ENCODE peak calls at places on chromosomes 6 and 20, in five cellular contexts. One of them, this sample, is unnamed. For H3K27me3 and H3K4me1, the result is how much of the 10 kb centered on the place peaks cover.

GRCh38 chr6:31969712-31970603 is 2.0 kb downstream of the DXO start:
- DNase-seq in endodermal cell: no peak
- DNase-seq in tibial artery: no peak
- DNase-seq in CD8-positive, alpha-beta T cell: no peak
- DNase-seq in H9: no peak
- DNase-seq in this sample: peak

GRCh38 chr6:105894556-105894955 is 191.6 kb upstream of the PRDM1 start:
- DNase-seq in endodermal cell: no peak
- DNase-seq in tibial artery: no peak
- DNase-seq in CD8-positive, alpha-beta T cell: no peak
- DNase-seq in H9: no peak
- DNase-seq in this sample: no peak

GRCh38 chr20:37172836-37173235 is 6.3 kb upstream of the RPN2 start:
- DNase-seq in endodermal cell: no peak
- DNase-seq in tibial artery: no peak
- DNase-seq in CD8-positive, alpha-beta T cell: no peak
- DNase-seq in H9: no peak
- DNase-seq in this sample: no peak

GRCh38 chr6:8268606-8269005 is 166.3 kb upstream of the EEF1E1 start:
- DNase-seq in endodermal cell: no peak
- DNase-seq in tibial artery: no peak
- DNase-seq in CD8-positive, alpha-beta T cell: no peak
- DNase-seq in H9: no peak
- DNase-seq in this sample: no peak

GRCh38 chr6:10962673-10963072 is 75.8 kb downstream of the SYCP2L start:
- DNase-seq in endodermal cell: no peak
- DNase-seq in tibial artery: no peak
- DNase-seq in CD8-positive, alpha-beta T cell: no peak
- DNase-seq in H9: no peak
- DNase-seq in this sample: no peak

GRCh38 chr6:46026307-46026706 is 10.6 kb upstream of the CLIC5 start:
- DNase-seq in endodermal cell: no peak
- DNase-seq in tibial artery: no peak
- DNase-seq in CD8-positive, alpha-beta T cell: no peak
- DNase-seq in H9: no peak
- DNase-seq in this sample: no peak

GRCh38 chr6:75611011-75611701 is 9.5 kb downstream of the SENP6 start:
- DNase-seq in endodermal cell: no peak
- DNase-seq in tibial artery: no peak
- DNase-seq in CD8-positive, alpha-beta T cell: no peak
- DNase-seq in H9: no peak
- DNase-seq in this sample: no peak

GRCh38 chr6:16511723-16512584 is 249.3 kb downstream of the ATXN1 start:
- DNase-seq in endodermal cell: no peak
- DNase-seq in tibial artery: no peak
- DNase-seq in CD8-positive, alpha-beta T cell: peak
- DNase-seq in H9: no peak
- DNase-seq in this sample: no peak

GRCh38 chr6:89944826-89945407 is 50.6 kb downstream of the GJA10 start:
- DNase-seq in endodermal cell: no peak
- DNase-seq in tibial artery: no peak
- DNase-seq in CD8-positive, alpha-beta T cell: no peak
- DNase-seq in H9: no peak
- DNase-seq in this sample: no peak

GRCh38 chr6:149846321-149846720 is 17.8 kb downstream of the LRP11 start:
- DNase-seq in endodermal cell: peak
- DNase-seq in tibial artery: no peak
- DNase-seq in CD8-positive, alpha-beta T cell: no peak
- DNase-seq in H9: no peak
- DNase-seq in this sample: peak

GRCh38 chr20:37360515-37361115 is 14.7 kb downstream of the SRC start:
- DNase-seq in endodermal cell: peak
- DNase-seq in tibial artery: no peak
- DNase-seq in CD8-positive, alpha-beta T cell: no peak
- DNase-seq in H9: no peak
- DNase-seq in this sample: no peak

GRCh38 chr20:53092772-53093171 is 120.6 kb downstream of the TSHZ2 start:
- DNase-seq in endodermal cell: no peak
- DNase-seq in tibial artery: no peak
- DNase-seq in CD8-positive, alpha-beta T cell: no peak
- DNase-seq in H9: no peak
- DNase-seq in this sample: no peak

GRCh38 chr20:17809714-17810631 is 110.2 kb downstream of the BANF2 start:
- DNase-seq in endodermal cell: no peak
- DNase-seq in tibial artery: peak
- DNase-seq in CD8-positive, alpha-beta T cell: no peak
- DNase-seq in H9: no peak
- DNase-seq in this sample: no peak

GRCh38 chr6:15663057-15663638 is 320 bp upstream of the DTNBP1 start:
- DNase-seq in endodermal cell: no peak
- DNase-seq in tibial artery: no peak
- DNase-seq in CD8-positive, alpha-beta T cell: no peak
- DNase-seq in H9: no peak
- DNase-seq in this sample: no peak

GRCh38 chr6:28884423-28885148 is 39.2 kb downstream of the TRIM27 start:
- DNase-seq in endodermal cell: no peak
- DNase-seq in tibial artery: no peak
- DNase-seq in CD8-positive, alpha-beta T cell: peak
- DNase-seq in H9: no peak
- DNase-seq in this sample: no peak

GRCh38 chr6:83183082-83183828 is 9.8 kb downstream of the PGM3 start:
- DNase-seq in endodermal cell: no peak
- DNase-seq in tibial artery: no peak
- DNase-seq in CD8-positive, alpha-beta T cell: no peak
- DNase-seq in H9: no peak
- DNase-seq in this sample: no peak

GRCh38 chr6:20542927-20543602 is 8.8 kb downstream of the CDKAL1 start:
- DNase-seq in endodermal cell: no peak
- DNase-seq in tibial artery: no peak
- DNase-seq in CD8-positive, alpha-beta T cell: no peak
- DNase-seq in H9: no peak
- DNase-seq in this sample: no peak

GRCh38 chr20:54624701-54625472 is 149.5 kb downstream of the DOK5 start:
- DNase-seq in endodermal cell: peak
- DNase-seq in tibial artery: no peak
- DNase-seq in CD8-positive, alpha-beta T cell: no peak
- DNase-seq in H9: no peak
- DNase-seq in this sample: no peak

GRCh38 chr6:130670142-130670541 is 157.1 kb upstream of the SMLR1 start:
- DNase-seq in endodermal cell: no peak
- DNase-seq in tibial artery: no peak
- DNase-seq in CD8-positive, alpha-beta T cell: no peak
- DNase-seq in H9: no peak
- DNase-seq in this sample: no peak

GRCh38 chr6:6998194-6998569 is 109.6 kb upstream of the RREB1 start:
- DNase-seq in endodermal cell: peak
- DNase-seq in tibial artery: no peak
- DNase-seq in CD8-positive, alpha-beta T cell: no peak
- DNase-seq in H9: no peak
- DNase-seq in this sample: no peak

GRCh38 chr6:121652726-121653623 is 217.5 kb downstream of the GJA1 start:
- DNase-seq in endodermal cell: no peak
- DNase-seq in tibial artery: no peak
- DNase-seq in CD8-positive, alpha-beta T cell: no peak
- DNase-seq in H9: no peak
- DNase-seq in this sample: no peak

GRCh38 chr6:26121141-26122004 is 34.1 kb downstream of the HFE start:
- DNase-seq in endodermal cell: no peak
- DNase-seq in tibial artery: no peak
- DNase-seq in CD8-positive, alpha-beta T cell: no peak
- DNase-seq in H9: no peak
- DNase-seq in this sample: no peak

GRCh38 chr20:35546127-35546526 is 4.2 kb downstream of the ERGIC3 start:
- DNase-seq in endodermal cell: no peak
- DNase-seq in tibial artery: no peak
- DNase-seq in CD8-positive, alpha-beta T cell: no peak
- DNase-seq in H9: no peak
- DNase-seq in this sample: no peak

GRCh38 chr6:56246941-56247653 is at the start of gene COL21A1:
- DNase-seq in endodermal cell: peak
- DNase-seq in tibial artery: peak
- DNase-seq in CD8-positive, alpha-beta T cell: no peak
- DNase-seq in H9: peak
- DNase-seq in this sample: peak

GRCh38 chr20:20360464-20360863 is 7.4 kb upstream of the INSM1 start:
- DNase-seq in endodermal cell: peak
- DNase-seq in tibial artery: no peak
- DNase-seq in CD8-positive, alpha-beta T cell: no peak
- DNase-seq in H9: peak
- DNase-seq in this sample: no peak

GRCh38 chr20:41003143-41003932 is 25.3 kb upstream of the TOP1 start:
- DNase-seq in endodermal cell: peak
- DNase-seq in tibial artery: peak
- DNase-seq in CD8-positive, alpha-beta T cell: peak
- DNase-seq in H9: peak
- DNase-seq in this sample: peak

GRCh38 chr6:18492957-18493356 is 105.8 kb downstream of the RNF144B start:
- DNase-seq in endodermal cell: no peak
- DNase-seq in tibial artery: no peak
- DNase-seq in CD8-positive, alpha-beta T cell: no peak
- DNase-seq in H9: no peak
- DNase-seq in this sample: no peak

GRCh38 chr6:82980086-82980485 is 85.6 kb downstream of the UBE3D start:
- DNase-seq in endodermal cell: no peak
- DNase-seq in tibial artery: no peak
- DNase-seq in CD8-positive, alpha-beta T cell: no peak
- DNase-seq in H9: no peak
- DNase-seq in this sample: no peak

GRCh38 chr20:54223751-54224150 is 15.9 kb downstream of the PFDN4 start:
- DNase-seq in endodermal cell: peak
- DNase-seq in tibial artery: no peak
- DNase-seq in CD8-positive, alpha-beta T cell: no peak
- DNase-seq in H9: no peak
- DNase-seq in this sample: no peak

GRCh38 chr20:56631318-56631989 is 2.3 kb downstream of the TFAP2C start:
- DNase-seq in endodermal cell: peak
- DNase-seq in tibial artery: no peak
- DNase-seq in CD8-positive, alpha-beta T cell: no peak
- DNase-seq in H9: no peak
- DNase-seq in this sample: no peak

GRCh38 chr20:56631990-56632327 is 2.9 kb downstream of the TFAP2C start:
- DNase-seq in endodermal cell: no peak
- DNase-seq in tibial artery: no peak
- DNase-seq in CD8-positive, alpha-beta T cell: no peak
- DNase-seq in H9: no peak
- DNase-seq in this sample: no peak

GRCh38 chr20:56629464-56630085 is 469 bp downstream of the TFAP2C start:
- DNase-seq in endodermal cell: no peak
- DNase-seq in tibial artery: no peak
- DNase-seq in CD8-positive, alpha-beta T cell: no peak
- DNase-seq in H9: no peak
- DNase-seq in this sample: no peak

GRCh38 chr20:56630086-56630493 is 984 bp downstream of the TFAP2C start:
- DNase-seq in endodermal cell: peak
- DNase-seq in tibial artery: no peak
- DNase-seq in CD8-positive, alpha-beta T cell: no peak
- DNase-seq in H9: peak
- DNase-seq in this sample: peak

DNA sequence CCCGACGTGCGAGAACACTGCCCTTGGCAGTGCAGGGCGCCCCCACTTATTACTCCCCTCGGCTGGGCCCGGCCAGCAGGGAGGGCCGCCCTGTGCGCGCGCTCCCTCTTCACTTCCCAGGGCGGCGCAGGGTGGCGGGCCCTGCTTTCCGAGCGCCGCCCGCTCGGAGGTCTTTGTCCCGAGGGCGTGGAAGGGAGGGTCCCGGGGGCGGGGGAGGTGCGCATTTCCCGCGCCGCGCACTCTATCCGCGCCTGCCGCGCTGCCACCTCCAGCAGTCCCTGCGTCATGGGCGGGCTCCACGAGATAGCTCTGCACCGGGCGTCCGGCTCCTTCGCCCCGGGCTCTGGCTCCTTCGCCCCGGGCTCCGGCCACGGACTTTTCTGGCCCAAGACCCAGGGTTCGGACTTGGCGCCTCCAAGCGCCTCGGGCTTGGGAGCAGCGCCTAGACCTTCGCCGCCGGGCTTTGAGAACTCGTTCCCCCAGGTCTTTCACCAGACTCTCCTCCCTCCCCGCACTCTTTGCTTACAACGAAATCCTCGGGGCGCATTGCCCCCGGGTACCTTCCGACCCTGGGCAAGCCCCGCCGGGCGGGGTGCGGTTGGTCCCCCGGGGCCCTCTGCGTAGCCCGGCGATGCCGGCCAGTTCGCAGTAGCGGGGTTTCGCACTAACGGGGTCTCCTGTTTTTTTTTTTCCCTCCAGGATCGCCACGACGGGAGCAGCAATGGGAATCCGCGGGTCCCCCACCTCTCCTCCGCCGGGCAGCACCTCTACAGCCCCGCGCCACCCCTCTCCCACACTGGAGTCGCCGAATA is 1.6 kb downstream of the TFAP2C start:
- DNase-seq in endodermal cell: peak
- DNase-seq in tibial artery: no peak
- DNase-seq in CD8-positive, alpha-beta T cell: no peak
- DNase-seq in H9: peak
- DNase-seq in this sample: no peak
- TF ChIP-seq CTCF in endodermal cell: peak
- TF ChIP-seq CTCF in tibial artery: peak
- TF ChIP-seq CTCF in CD8-positive, alpha-beta T cell: no peak
- TF ChIP-seq CTCF in H9: peak
- TF ChIP-seq CTCF in this sample: no peak

DNA sequence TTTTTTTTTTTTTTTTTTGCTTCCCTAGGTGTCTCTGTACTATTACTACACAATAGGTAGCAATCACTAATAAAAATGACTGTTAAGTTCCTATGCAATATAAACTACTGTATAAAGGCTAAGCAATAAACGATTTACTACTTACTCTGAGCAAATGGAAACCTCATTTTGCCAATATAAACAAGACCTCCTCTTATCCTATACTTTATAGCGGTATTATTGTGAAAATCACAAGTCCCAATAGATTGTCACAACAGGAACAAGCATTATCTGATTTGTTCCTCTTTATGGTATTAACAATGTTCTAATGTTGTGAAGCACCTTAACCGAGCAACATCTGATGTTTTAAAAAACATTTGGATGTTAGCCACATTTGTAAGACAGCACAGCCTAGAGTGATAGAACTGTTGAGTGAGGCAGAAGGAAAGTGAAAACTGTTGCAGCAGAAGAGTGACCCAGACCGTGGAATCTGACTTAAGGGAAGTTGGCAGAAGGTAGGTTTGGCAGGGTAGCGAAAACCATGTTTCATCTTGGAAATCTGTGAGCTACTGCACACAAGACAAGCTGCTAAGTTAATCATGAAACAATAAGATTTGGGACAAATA is 94.2 kb downstream of the MYLK4 start:
- DNase-seq in endodermal cell: no peak
- DNase-seq in tibial artery: no peak
- DNase-seq in CD8-positive, alpha-beta T cell: no peak
- DNase-seq in H9: no peak
- DNase-seq in this sample: no peak
- H3K27me3 ChIP-seq in endodermal cell: under half
- H3K27me3 ChIP-seq in tibial artery: under half
- H3K27me3 ChIP-seq in CD8-positive, alpha-beta T cell: under half
- H3K27me3 ChIP-seq in H9: under half
- H3K27me3 ChIP-seq in this sample: under half

GRCh38 chr6:36739947-36740817 is 42.6 kb downstream of the RAB44 start:
- DNase-seq in endodermal cell: no peak
- DNase-seq in tibial artery: no peak
- DNase-seq in CD8-positive, alpha-beta T cell: no peak
- DNase-seq in H9: no peak
- DNase-seq in this sample: no peak
- H3K4me1 ChIP-seq in endodermal cell: under half
- H3K4me1 ChIP-seq in tibial artery: under half
- H3K4me1 ChIP-seq in CD8-positive, alpha-beta T cell: under half
- H3K4me1 ChIP-seq in H9: under half
- H3K4me1 ChIP-seq in this sample: under half

GRCh38 chr6:159842035-159842434 is 42.0 kb downstream of the PNLDC1 start:
- DNase-seq in endodermal cell: no peak
- DNase-seq in tibial artery: no peak
- DNase-seq in CD8-positive, alpha-beta T cell: no peak
- DNase-seq in H9: no peak
- DNase-seq in this sample: no peak
- TF ChIP-seq CTCF in endodermal cell: peak
- TF ChIP-seq CTCF in tibial artery: peak
- TF ChIP-seq CTCF in CD8-positive, alpha-beta T cell: no peak
- TF ChIP-seq CTCF in H9: peak
- TF ChIP-seq CTCF in this sample: peak

This sample was measured in lower lobe of right lung.